ENCODE peak calls at places on chromosomes 16 and 17, in four cellular contexts. F is esophagus squamous epithelium, H is IMR-90, J is ovary. B is an unnamed sample.

GRCh38 chr16:30010817-30011504 is at the start of gene DOC2A:
- DNase-seq in F (no peak), H (no peak), J (no peak), B (no peak)

GRCh38 chr17:42617956-42618431 is 8.5 kb downstream of the TUBG1 start:
- DNase-seq in F (no peak), H (no peak), J (no peak), B (no peak)

GRCh38 chr16:8937803-8938202 is 25.9 kb downstream of the USP7 start:
- DNase-seq in F (no peak), H (no peak), J (no peak), B (no peak)

GRCh38 chr16:69463876-69464275 is 39.5 kb downstream of the CYB5B start:
- DNase-seq in F (no peak), H (no peak), J (no peak), B (no peak)

GRCh38 chr17:40598021-40598927 is 33.0 kb upstream of the CCR7 start:
- DNase-seq in F (no peak), H (no peak), J (no peak), B (no peak)

GRCh38 chr17:73352261-73352660 is 40.5 kb upstream of the CDC42EP4 start:
- DNase-seq in F (no peak), H (no peak), J (no peak), B (no peak)

GRCh38 chr17:28724500-28725165 is 1.4 kb downstream of the TLCD1 start:
- DNase-seq in F (no peak), H (no peak), J (no peak), B (no peak)

GRCh38 chr16:9966569-9967157 is 215.6 kb downstream of the GRIN2A start:
- DNase-seq in F (no peak), H (no peak), J (no peak), B (no peak)

GRCh38 chr16:29820730-29821662 is 734 bp downstream of the MVP start:
- DNase-seq in F (no peak), H (no peak), J (peak; percentile 72), B (no peak)

GRCh38 chr17:78973792-78974520 is 5.8 kb downstream of the LGALS3BP start:
- DNase-seq in F (no peak), H (no peak), J (peak; percentile 48), B (no peak)

GRCh38 chr16:27304102-27304501 is 9.7 kb upstream of the IL4R start:
- DNase-seq in F (no peak), H (no peak), J (no peak), B (peak; percentile 24)

GRCh38 chr17:65279456-65279855 is 142.3 kb downstream of the RGS9 start:
- DNase-seq in F (no peak), H (no peak), J (no peak), B (no peak)

GRCh38 chr17:80151333-80151732 is 4.4 kb upstream of the EIF4A3 start:
- DNase-seq in F (no peak), H (peak; percentile 86), J (no peak), B (no peak)

GRCh38 chr16:68311316-68311620 is 449 bp downstream of the PRMT7 start:
- DNase-seq in F (no peak), H (peak; percentile 39), J (no peak), B (no peak)

GRCh38 chr17:16935241-16935663 is 36.7 kb downstream of the TNFRSF13B start:
- DNase-seq in F (no peak), H (no peak), J (no peak), B (no peak)

GRCh38 chr17:38906429-38907172 is 18.8 kb upstream of the LASP1NB start:
- DNase-seq in F (no peak), H (no peak), J (no peak), B (no peak)

GRCh38 chr17:75370288-75370687 is 35.2 kb downstream of the GRB2 start:
- DNase-seq in F (no peak), H (no peak), J (no peak), B (no peak)

GRCh38 chr16:67441289-67441753 is 10.4 kb downstream of the HSD11B2 start:
- DNase-seq in F (no peak), H (no peak), J (no peak), B (no peak)

GRCh38 chr16:27822529-27823437 is 240.7 kb downstream of the GSG1L start:
- DNase-seq in F (no peak), H (no peak), J (no peak), B (no peak)

GRCh38 chr17:44038604-44039007 is 23.8 kb upstream of the TMEM101 start:
- DNase-seq in F (no peak), H (no peak), J (no peak), B (no peak)

GRCh38 chr17:6421700-6422604 is 13.0 kb downstream of the AIPL1 start:
- DNase-seq in F (peak; percentile 10), H (peak; percentile 64), J (peak; percentile 79), B (peak; percentile 51)

GRCh38 chr17:43880420-43880991 is 26.8 kb downstream of the MPP2 start:
- DNase-seq in F (no peak), H (no peak), J (no peak), B (peak; percentile 21)

GRCh38 chr17:491086-492014 is 138.7 kb upstream of the RPH3AL start:
- DNase-seq in F (no peak), H (peak; percentile 69), J (peak; percentile 73), B (peak; percentile 42)

GRCh38 chr17:38852771-38853291 is 690 bp downstream of the RPL23 start:
- DNase-seq in F (no peak), H (no peak), J (no peak), B (no peak)

GRCh38 chr17:14316131-14316854 is 15.4 kb downstream of the HS3ST3B1 start:
- DNase-seq in F (no peak), H (peak; percentile 62), J (no peak), B (no peak)

GRCh38 chr17:10033982-10034381 is 128.9 kb upstream of the RCVRN start:
- DNase-seq in F (no peak), H (no peak), J (no peak), B (no peak)

GRCh38 chr16:55204923-55205322 is 119.1 kb upstream of the IRX6 start:
- DNase-seq in F (no peak), H (no peak), J (no peak), B (no peak)

GRCh38 chr17:57740225-57740528 is 4.9 kb downstream of the CCDC182 start:
- DNase-seq in F (no peak), H (no peak), J (no peak), B (no peak)
- TF ChIP-seq CTCF in F (no peak), H (no peak), J (no peak), B (no peak)

GRCh38 chr16:2190659-2191445 is 5.6 kb downstream of the CASKIN1 start:
- DNase-seq in F (no peak), H (no peak), J (no peak), B (no peak)
- TF ChIP-seq CTCF in F (no peak), H (no peak), J (no peak), B (no peak)

DNA sequence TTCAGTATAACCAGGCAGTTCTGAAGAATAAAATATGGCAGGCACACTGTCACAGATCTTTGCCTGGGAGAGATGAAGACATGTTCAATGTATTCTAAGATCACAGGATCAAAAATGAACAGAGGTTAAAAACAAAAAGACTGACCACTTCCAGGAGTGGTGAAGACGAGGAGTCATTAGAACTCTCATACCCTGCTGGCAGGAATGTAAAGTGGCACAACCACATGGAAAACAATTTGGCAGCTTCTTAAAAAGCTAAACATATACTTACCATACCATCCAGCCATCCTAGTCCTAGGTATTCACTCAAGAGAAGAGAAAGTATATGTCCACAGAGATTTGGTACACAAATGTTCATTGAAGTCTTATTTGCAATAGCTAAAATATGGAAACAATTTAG is 406.3 kb downstream of the NPIPA8 start:
- DNase-seq in F (no peak), H (no peak), J (no peak), B (no peak)
- TF ChIP-seq CTCF in F (no peak), H (no peak), J (no peak), B (no peak)

GRCh38 chr16:84959784-84960417 is 51.4 kb downstream of the ZDHHC7 start:
- DNase-seq in F (no peak), H (no peak), J (no peak), B (no peak)

GRCh38 chr16:84960942-84961341 is 50.4 kb downstream of the ZDHHC7 start:
- DNase-seq in F (no peak), H (no peak), J (no peak), B (no peak)

GRCh38 chr16:84957792-84958191 is 53.5 kb downstream of the ZDHHC7 start:
- DNase-seq in F (no peak), H (no peak), J (no peak), B (no peak)

GRCh38 chr16:84957192-84957591 is 54.1 kb downstream of the ZDHHC7 start:
- DNase-seq in F (no peak), H (no peak), J (no peak), B (no peak)

DNA sequence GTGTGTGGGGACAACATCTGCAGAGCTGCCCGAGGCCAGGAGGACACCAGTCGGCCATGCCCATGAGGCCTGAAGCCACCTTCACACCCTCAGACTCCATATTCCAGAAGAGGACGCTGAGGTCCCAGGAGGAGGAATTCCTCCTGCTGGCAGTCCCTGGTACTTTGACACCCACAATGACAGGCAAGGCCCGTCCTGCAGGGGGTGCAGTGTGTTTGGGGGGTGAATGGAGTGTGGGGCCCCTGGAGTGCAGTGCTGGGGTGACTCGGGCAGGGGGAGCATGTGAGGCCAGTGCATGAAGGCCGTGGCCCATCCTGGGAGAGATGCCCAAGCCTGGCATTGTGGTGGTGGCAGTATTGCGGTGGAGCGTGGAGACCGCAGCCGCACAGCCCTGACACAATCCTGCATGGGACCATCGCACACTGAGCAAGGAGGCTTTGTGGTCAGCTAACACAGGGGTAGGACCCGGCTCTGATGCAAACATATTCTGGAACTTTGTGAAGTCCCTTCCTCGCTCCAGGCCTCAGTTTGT is 52.2 kb downstream of the ZDHHC7 start:
- DNase-seq in F (no peak), H (no peak), J (no peak), B (no peak)
- TF ChIP-seq CTCF in F (no peak), H (peak; percentile 43), J (no peak), B (peak; percentile 9)

GRCh38 chr16:56848955-56849689 is 15.9 kb upstream of the SLC12A3 start:
- DNase-seq in F (no peak), H (peak; percentile 78), J (no peak), B (peak; percentile 57)

GRCh38 chr16:56852401-56852730 is 12.6 kb upstream of the SLC12A3 start:
- DNase-seq in F (no peak), H (no peak), J (no peak), B (no peak)

GRCh38 chr16:56852968-56853367 is 12.0 kb upstream of the SLC12A3 start:
- DNase-seq in F (no peak), H (no peak), J (no peak), B (no peak)

GRCh38 chr16:56849690-56850680 is 15.0 kb upstream of the SLC12A3 start:
- DNase-seq in F (no peak), H (peak; percentile 38), J (no peak), B (no peak)

DNA sequence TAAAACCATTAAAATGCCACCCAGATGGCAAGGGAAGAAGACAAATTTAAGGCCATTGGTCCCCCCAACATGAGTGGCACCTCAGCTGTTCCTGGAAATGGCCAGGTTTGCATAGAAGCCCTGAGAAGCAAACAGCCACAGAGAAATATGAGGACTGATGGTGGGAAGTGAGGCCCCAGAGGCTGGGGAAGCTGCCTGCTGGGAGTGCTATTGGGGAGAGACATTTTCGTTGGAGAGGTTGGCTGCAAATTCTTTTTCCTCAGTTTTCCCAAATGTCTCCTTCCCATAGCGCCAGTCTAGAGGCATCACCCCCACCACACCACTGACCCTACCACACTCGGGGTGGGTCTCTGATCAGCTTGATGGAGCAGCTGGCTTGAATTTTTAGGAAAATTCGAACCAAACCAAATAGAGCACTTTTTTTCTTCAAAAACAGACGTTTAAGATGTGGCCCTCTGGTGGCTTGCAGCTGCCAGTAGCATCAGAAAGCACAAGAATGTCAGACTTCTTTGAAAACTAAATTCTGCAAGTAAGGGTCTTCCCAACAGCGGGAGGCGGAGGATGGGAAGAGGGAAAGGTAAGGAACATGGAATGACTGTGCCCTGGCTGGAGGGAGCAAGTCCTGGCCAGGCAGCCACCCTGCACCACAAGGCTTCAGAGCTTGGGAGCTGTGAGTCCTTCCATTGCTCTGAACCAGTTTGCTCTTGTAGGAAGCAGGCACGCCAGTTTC is 13.2 kb upstream of the SLC12A3 start:
- DNase-seq in F (no peak), H (peak; percentile 50), J (no peak), B (peak; percentile 22)
- TF ChIP-seq CTCF in F (no peak), H (peak; percentile 60), J (no peak), B (peak; percentile 34)